ENCODE peak calls at places on chromosome 14, in seven cellular contexts. O, X, V, Q, A, K and W are unnamed samples.
A peak's percentile ranks its signal among the peaks of the same experiment; 100 is the strongest.

GRCh38 chr14:52068741-52069616 is at the start of gene NID2:
- DNase-seq in O (peak; percentile 84), X (peak; percentile 71), V (peak; percentile 86), Q (no peak), A (no peak), K (peak; percentile 97), W (peak; percentile 93)

GRCh38 chr14:91280129-91280528 is 35.6 kb upstream of the GPR68 start:
- DNase-seq in O (no peak), X (no peak), V (no peak), Q (no peak), A (no peak), K (no peak), W (no peak)

GRCh38 chr14:61477845-61478438 is 156.6 kb downstream of the PRKCH start:
- DNase-seq in O (no peak), X (no peak), V (peak; percentile 92), Q (no peak), A (peak; percentile 80), K (peak; percentile 80), W (no peak)

GRCh38 chr14:68794856-68795601 is 2.2 kb upstream of the ZFP36L1 start:
- DNase-seq in O (no peak), X (no peak), V (peak; percentile 65), Q (no peak), A (peak; percentile 73), K (peak; percentile 80), W (peak; percentile 87)

GRCh38 chr14:104389326-104390220 is 190.0 kb upstream of the C14orf180 start:
- DNase-seq in O (no peak), X (peak; percentile 3), V (no peak), Q (no peak), A (no peak), K (peak; percentile 52), W (no peak)

GRCh38 chr14:32366256-32366655 is 37.2 kb downstream of the AKAP6 start:
- DNase-seq in O (no peak), X (peak; percentile 65), V (no peak), Q (no peak), A (no peak), K (no peak), W (no peak)

GRCh38 chr14:79044894-79045624 is 874.9 kb downstream of the NRXN3 start:
- DNase-seq in O (no peak), X (peak; percentile 39), V (peak; percentile 9), Q (no peak), A (peak; percentile 97), K (peak; percentile 70), W (peak; percentile 15)

GRCh38 chr14:95727084-95727700 is 13.3 kb upstream of the TCL1A start:
- DNase-seq in O (no peak), X (no peak), V (peak; percentile 57), Q (no peak), A (no peak), K (no peak), W (no peak)

GRCh38 chr14:57578427-57579220 is 85.0 kb upstream of the CCDC198 start:
- DNase-seq in O (no peak), X (no peak), V (no peak), Q (no peak), A (no peak), K (no peak), W (no peak)

GRCh38 chr14:77265561-77266335 is 5.3 kb downstream of the NGB start:
- DNase-seq in O (no peak), X (no peak), V (no peak), Q (no peak), A (no peak), K (no peak), W (no peak)

GRCh38 chr14:59325906-59326305 is 137.4 kb downstream of the DAAM1 start:
- DNase-seq in O (no peak), X (no peak), V (no peak), Q (no peak), A (peak; percentile 37), K (no peak), W (no peak)

GRCh38 chr14:65195042-65195719 is 92.9 kb upstream of the MAX start:
- DNase-seq in O (no peak), X (no peak), V (no peak), Q (no peak), A (no peak), K (no peak), W (no peak)

GRCh38 chr14:102695172-102695569 is 82.1 kb upstream of the TRAF3 start:
- DNase-seq in O (no peak), X (no peak), V (no peak), Q (no peak), A (no peak), K (no peak), W (no peak)

GRCh38 chr14:76904740-76905569 is 78.7 kb downstream of the LRRC74A start:
- DNase-seq in O (no peak), X (peak; percentile 48), V (peak; percentile 47), Q (peak; percentile 81), A (peak; percentile 99), K (peak; percentile 89), W (peak; percentile 92)

GRCh38 chr14:104428333-104428851 is 151.2 kb upstream of the C14orf180 start:
- DNase-seq in O (no peak), X (no peak), V (no peak), Q (no peak), A (no peak), K (no peak), W (no peak)

GRCh38 chr14:66038214-66038977 is 447.8 kb upstream of the CCDC196 start:
- DNase-seq in O (peak; percentile 16), X (peak; percentile 12), V (no peak), Q (no peak), A (peak; percentile 73), K (peak; percentile 62), W (no peak)

GRCh38 chr14:104940526-104941150 is 16.0 kb downstream of the PLD4 start:
- DNase-seq in O (no peak), X (no peak), V (no peak), Q (no peak), A (no peak), K (peak; percentile 32), W (no peak)

GRCh38 chr14:51661504-51661903 is 9.8 kb downstream of the FRMD6 start:
- DNase-seq in O (no peak), X (no peak), V (no peak), Q (no peak), A (no peak), K (no peak), W (no peak)

GRCh38 chr14:51333901-51334432 is 93.9 kb downstream of the TMX1 start:
- DNase-seq in O (no peak), X (no peak), V (no peak), Q (no peak), A (peak; percentile 16), K (peak; percentile 70), W (no peak)

GRCh38 chr14:75660630-75661498 is at the start of the genes ERG28 and TTLL5:
- DNase-seq in O (peak; percentile 85), X (peak; percentile 96), V (peak; percentile 99), Q (peak; percentile 99), A (peak; percentile 99), K (peak; percentile 99), W (peak; percentile 94)

GRCh38 chr14:57559561-57559960 is 65.9 kb upstream of the CCDC198 start:
- DNase-seq in O (no peak), X (no peak), V (no peak), Q (no peak), A (no peak), K (no peak), W (no peak)

GRCh38 chr14:23514009-23514962 is 37.3 kb downstream of the ZFHX2 start:
- DNase-seq in O (no peak), X (peak; percentile 89), V (no peak), Q (peak; percentile 11), A (no peak), K (peak; percentile 72), W (no peak)

GRCh38 chr14:23512156-23512555 is 39.4 kb downstream of the ZFHX2 start:
- DNase-seq in O (no peak), X (no peak), V (no peak), Q (no peak), A (no peak), K (no peak), W (no peak)

GRCh38 chr14:23517650-23518329 is 33.8 kb downstream of the ZFHX2 start:
- DNase-seq in O (no peak), X (no peak), V (no peak), Q (no peak), A (no peak), K (no peak), W (no peak)

GRCh38 chr14:23513466-23514008 is 38.0 kb downstream of the ZFHX2 start:
- DNase-seq in O (no peak), X (no peak), V (no peak), Q (no peak), A (no peak), K (no peak), W (no peak)

DNA sequence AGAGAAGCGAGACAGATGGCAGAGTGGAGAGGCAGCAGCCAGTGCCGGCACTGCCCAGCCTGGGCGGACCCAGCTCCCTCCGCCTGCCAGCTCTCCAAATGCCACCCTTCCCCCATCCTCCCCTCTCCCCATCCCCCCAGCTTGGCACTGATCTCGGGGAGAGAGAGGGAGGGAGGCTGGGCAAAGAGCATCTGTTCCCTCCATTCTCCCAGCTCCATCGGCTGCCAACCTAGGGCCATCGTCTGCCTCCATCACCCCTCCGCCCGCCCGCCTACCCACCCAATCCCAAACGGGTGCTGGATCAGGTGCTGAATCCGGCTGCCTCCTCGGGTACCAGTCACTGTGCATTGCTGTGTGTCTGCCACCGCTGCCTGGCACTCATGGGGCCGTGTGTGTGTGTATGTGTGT is 38.6 kb downstream of the ZFHX2 start:
- DNase-seq in O (no peak), X (peak; percentile 92), V (no peak), Q (no peak), A (no peak), K (peak; percentile 74), W (no peak)
- TF ChIP-seq CTCF in O (no peak), X (no peak), V (no peak), Q (no peak), A (no peak), K (no peak), W (no peak)

GRCh38 chr14:81211844-81212243 is 8.9 kb downstream of the GTF2A1 start:
- DNase-seq in O (no peak), X (peak; percentile 41), V (peak; percentile 29), Q (no peak), A (peak; percentile 23), K (no peak), W (no peak)
- TF ChIP-seq CTCF in O (peak; percentile 56), X (peak; percentile 53), V (peak; percentile 38), Q (peak; percentile 59), A (no peak), K (no peak), W (peak; percentile 41)

GRCh38 chr14:73662439-73663056 is 17.8 kb downstream of the DNAL1 start:
- DNase-seq in O (no peak), X (no peak), V (peak; percentile 12), Q (peak; percentile 58), A (peak; percentile 93), K (no peak), W (peak; percentile 61)
- TF ChIP-seq CTCF in O (peak; percentile 58), X (no peak), V (no peak), Q (peak; percentile 17), A (peak; percentile 45), K (no peak), W (peak; percentile 71)

DNA sequence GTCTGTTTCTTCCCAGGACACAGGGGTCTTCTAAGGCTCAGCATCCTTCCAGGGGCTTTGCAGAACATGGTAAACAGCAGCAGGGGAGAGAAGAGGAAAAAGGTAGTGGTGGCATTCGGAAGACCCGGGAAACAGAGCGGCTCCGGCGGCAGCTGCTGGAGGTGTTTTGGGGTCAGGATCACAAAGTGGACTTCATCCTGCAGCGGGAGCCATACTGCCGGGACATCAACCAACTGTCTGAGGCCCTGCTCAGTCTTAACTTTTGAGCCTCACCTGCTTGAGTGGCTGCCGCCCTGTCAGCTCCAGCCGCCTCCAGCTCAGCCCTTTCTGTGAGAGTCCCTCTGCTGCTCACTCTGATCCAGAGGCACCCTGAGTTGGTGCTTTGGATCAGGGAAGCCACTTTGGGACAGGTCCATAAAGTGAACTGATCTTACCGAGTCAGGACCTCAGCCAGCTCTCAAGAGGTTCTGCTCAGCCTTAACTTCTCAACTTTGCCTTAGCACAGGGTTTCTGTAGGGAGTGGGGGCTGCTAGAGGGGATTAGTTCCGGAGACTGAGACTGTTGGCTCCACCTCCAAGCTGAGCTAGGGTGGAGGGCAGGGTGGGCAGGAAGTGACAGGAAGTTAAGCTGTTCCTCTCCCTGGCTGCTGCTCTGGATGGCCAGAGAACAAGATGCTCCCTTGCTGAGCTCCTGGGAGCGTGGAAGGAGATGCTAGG is 5.4 kb downstream of the SDR39U1 start:
- DNase-seq in O (no peak), X (no peak), V (no peak), Q (no peak), A (no peak), K (peak; percentile 64), W (no peak)
- TF ChIP-seq CTCF in O (peak; percentile 13), X (no peak), V (no peak), Q (no peak), A (peak; percentile 6), K (peak; percentile 4), W (no peak)